ENCODE peak calls at places on chromosomes 11 and 22, in five cellular contexts. T is B cell, J is right lobe of liver, G is osteocyte, X is AG10803. K is an unnamed sample.

GRCh38 chr11:2711161-2711560 is 11.4 kb upstream of the KCNQ1OT1 start:
- DNase-seq in X (no peak), T (no peak), G (no peak), J (no peak), K (no peak)

GRCh38 chr11:96324912-96325311 is 18.1 kb downstream of the MAML2 start:
- DNase-seq in X (peak), T (no peak), G (no peak), J (no peak), K (no peak)

GRCh38 chr11:10868375-10868774 is 10.5 kb upstream of the ZBED5 start:
- DNase-seq in G (no peak), X (no peak), T (no peak), J (no peak), K (no peak)

GRCh38 chr11:2517016-2517385 is 72.2 kb downstream of the KCNQ1 start:
- DNase-seq in X (no peak), G (peak), J (peak), T (peak), K (no peak)

GRCh38 chr11:294795-295194 is 4.5 kb downstream of the IFITM5 start:
- DNase-seq in X (no peak), T (no peak), G (no peak), J (peak), K (peak)

GRCh38 chr11:60844045-60844869 is 2.3 kb downstream of the CCDC86 start:
- DNase-seq in G (no peak), J (no peak), T (no peak), X (peak), K (no peak)

GRCh38 chr11:78262710-78263109 is 74.0 kb downstream of the USP35 start:
- DNase-seq in J (no peak), X (no peak), T (no peak), G (no peak), K (no peak)

GRCh38 chr22:39703890-39704658 is 133.5 kb downstream of the CACNA1I start:
- DNase-seq in G (no peak), J (no peak), T (no peak), X (no peak), K (no peak)

GRCh38 chr22:36204001-36204640 is 2.5 kb upstream of the APOL4 start:
- DNase-seq in J (no peak), T (no peak), X (no peak), G (no peak), K (no peak)

GRCh38 chr22:36208162-36208765 is 6.7 kb upstream of the APOL4 start:
- DNase-seq in J (no peak), T (no peak), G (no peak), X (no peak), K (no peak)

GRCh38 chr22:36206255-36206654 is 4.6 kb upstream of the APOL4 start:
- DNase-seq in T (no peak), G (no peak), J (no peak), X (no peak), K (no peak)

GRCh38 chr22:36201630-36202312 is at the start of gene APOL4:
- DNase-seq in T (no peak), G (no peak), X (peak), J (no peak), K (no peak)

GRCh38 chr22:36204641-36205032 is 3.0 kb upstream of the APOL4 start:
- DNase-seq in T (no peak), X (no peak), J (no peak), G (no peak), K (no peak)
- TF ChIP-seq CTCF in T (no peak), X (no peak), J (no peak), G (no peak), K (no peak)

GRCh38 chr11:108025387-108026080 is 16.8 kb downstream of the CUL5 start:
- DNase-seq in X (no peak), J (no peak), T (no peak), G (no peak), K (peak)
- TF ChIP-seq CTCF in X (no peak), J (no peak), T (no peak), G (no peak), K (no peak)

DNA sequence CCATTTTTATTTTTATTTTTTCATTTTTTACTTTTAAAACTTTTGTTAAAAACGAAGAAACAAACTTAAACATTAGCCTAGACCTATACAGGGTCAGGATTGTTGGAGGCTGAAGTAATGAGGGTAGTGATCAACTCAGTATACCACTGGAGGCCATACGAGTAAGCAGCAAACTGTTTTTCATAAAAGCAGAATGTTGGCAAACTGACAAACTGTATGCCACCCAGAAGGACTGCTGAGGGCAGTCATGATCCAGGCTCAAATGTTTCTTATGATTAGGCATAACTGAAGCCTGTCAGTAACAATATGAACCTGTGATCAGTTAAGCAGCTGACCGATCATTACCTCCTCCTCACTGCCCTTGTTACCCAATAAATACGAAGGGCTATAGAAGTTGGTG is 10.2 kb upstream of the SC5D start:
- DNase-seq in T (no peak), X (no peak), G (no peak), J (no peak), K (no peak)
- TF ChIP-seq CTCF in T (no peak), X (no peak), G (no peak), J (no peak), K (no peak)

DNA sequence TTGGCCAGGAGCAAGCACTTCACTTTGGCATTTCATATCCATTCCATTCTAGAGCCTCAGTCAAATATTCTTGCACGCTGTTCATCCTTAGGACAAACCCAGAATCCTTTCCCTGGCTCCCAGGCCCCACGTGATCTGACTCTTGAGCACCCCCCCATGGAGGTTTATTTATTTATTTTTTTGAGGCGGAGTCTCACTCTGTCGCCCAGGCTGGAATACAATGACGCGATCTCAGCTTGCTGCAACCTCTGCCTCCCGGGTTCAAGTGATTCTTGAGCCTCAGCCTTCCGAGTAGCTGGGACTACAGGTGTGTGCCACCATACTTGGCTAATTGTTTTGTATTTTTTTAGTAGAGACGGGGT is 12.7 kb upstream of the TSGA10IP start:
- DNase-seq in J (no peak), X (peak), G (no peak), T (no peak), K (no peak)
- TF ChIP-seq CTCF in J (no peak), X (no peak), G (no peak), T (no peak), K (peak)

GRCh38 chr22:38294193-38294592 is 21.4 kb upstream of the TMEM184B start:
- DNase-seq in T (no peak), J (no peak), X (no peak), G (no peak), K (no peak)

GRCh38 chr22:38289583-38290082 is 16.8 kb upstream of the TMEM184B start:
- DNase-seq in T (no peak), X (no peak), G (no peak), J (no peak), K (no peak)

GRCh38 chr22:38292694-38293093 is 19.9 kb upstream of the TMEM184B start:
- DNase-seq in T (no peak), J (no peak), X (no peak), G (no peak), K (no peak)

GRCh38 chr22:38290347-38290746 is 17.5 kb upstream of the TMEM184B start:
- DNase-seq in G (no peak), X (no peak), T (peak), J (no peak), K (no peak)

GRCh38 chr22:38291201-38291777 is 18.5 kb upstream of the TMEM184B start:
- DNase-seq in G (no peak), T (no peak), J (no peak), X (no peak), K (no peak)
- TF ChIP-seq CTCF in G (no peak), T (no peak), J (no peak), X (no peak), K (no peak)

K was measured in activated CD8-positive, alpha-beta T cell treated with anti-CD3 and anti-CD28 coated beads for 36 hours.